ENCODE peak calls at places on chromosomes 2 and 18, in four cellular contexts. W is CD8-positive, alpha-beta memory T cell; Y is heart left ventricle; K is naive thymus-derived CD4-positive, alpha-beta T cell. H is an unnamed sample.

GRCh38 chr2:44866131-44866530 is 75.4 kb upstream of the SIX3 start:
- DNase-seq in W (no peak), Y (no peak), K (no peak), H (no peak)

GRCh38 chr2:205218056-205218455 is 464.2 kb upstream of the NRP2 start:
- DNase-seq in W (no peak), Y (no peak), K (no peak), H (no peak)

GRCh38 chr18:67432806-67433205 is 83.7 kb downstream of the DSEL start:
- DNase-seq in W (no peak), Y (no peak), K (no peak), H (no peak)

GRCh38 chr2:84486436-84487115 is 27.5 kb upstream of the SUCLG1 start:
- DNase-seq in W (no peak), Y (no peak), K (no peak), H (no peak)

GRCh38 chr2:6083131-6083530 is 390.9 kb downstream of the SOX11 start:
- DNase-seq in W (no peak), Y (no peak), K (no peak), H (no peak)

GRCh38 chr2:96436961-96437360 is 68.2 kb downstream of the NEURL3 start:
- DNase-seq in W (no peak), Y (no peak), K (no peak), H (no peak)

GRCh38 chr2:234494361-234495075 is 2.4 kb downstream of the ARL4C start:
- DNase-seq in W (peak; percentile 58), Y (no peak), K (peak; percentile 66), H (peak; percentile 51)

GRCh38 chr2:27653397-27653796 is 10.0 kb downstream of the SUPT7L start:
- DNase-seq in W (no peak), Y (no peak), K (no peak), H (no peak)

GRCh38 chr2:215828528-215829184 is 184.7 kb downstream of the MREG start:
- DNase-seq in W (no peak), Y (peak; percentile 32), K (peak; percentile 46), H (peak; percentile 47)

GRCh38 chr2:7083580-7084509 is 166.6 kb downstream of the RNF144A start:
- DNase-seq in W (no peak), Y (no peak), K (peak; percentile 30), H (no peak)

GRCh38 chr2:84888401-84889276 is 7.8 kb upstream of the TRABD2A start:
- DNase-seq in W (peak; percentile 75), Y (peak; percentile 27), K (peak; percentile 70), H (peak; percentile 80)

GRCh38 chr2:64426191-64426952 is 27.6 kb upstream of the LGALSL start:
- DNase-seq in W (no peak), Y (no peak), K (no peak), H (no peak)

GRCh38 chr2:95158441-95158840 is 1.2 kb downstream of the ZNF514 start:
- DNase-seq in W (no peak), Y (no peak), K (no peak), H (no peak)

GRCh38 chr18:70523035-70523797 is 234.4 kb downstream of the SOCS6 start:
- DNase-seq in W (no peak), Y (no peak), K (no peak), H (no peak)

GRCh38 chr2:190987938-190988337 is 26.0 kb downstream of the STAT1 start:
- DNase-seq in W (no peak), Y (no peak), K (no peak), H (no peak)

GRCh38 chr2:65093211-65093610 is 36.7 kb downstream of the RAB1A start:
- DNase-seq in W (no peak), Y (no peak), K (no peak), H (no peak)

GRCh38 chr2:101004671-101005325 is 2.7 kb downstream of the RPL31 start:
- DNase-seq in W (no peak), Y (no peak), K (no peak), H (no peak)

GRCh38 chr2:179460530-179460929 is 195.9 kb upstream of the SESTD1 start:
- DNase-seq in W (no peak), Y (no peak), K (no peak), H (peak; percentile 34)

GRCh38 chr18:48897531-48897930 is 53.2 kb downstream of the SMAD7 start:
- DNase-seq in W (no peak), Y (no peak), K (no peak), H (no peak)

GRCh38 chr2:62871506-62871905 is 166.0 kb downstream of the EHBP1 start:
- DNase-seq in W (no peak), Y (no peak), K (no peak), H (no peak)

GRCh38 chr18:77222464-77222863 is 27.2 kb upstream of the GALR1 start:
- DNase-seq in W (no peak), Y (no peak), K (no peak), H (no peak)

GRCh38 chr2:133241231-133241575 is 327.1 kb downstream of the NCKAP5 start:
- DNase-seq in W (no peak), Y (no peak), K (no peak), H (no peak)

GRCh38 chr2:1969701-1970015 is 225.3 kb upstream of the PXDN start:
- DNase-seq in W (no peak), Y (no peak), K (no peak), H (no peak)

GRCh38 chr2:29011650-29012060 is 30.6 kb downstream of the TOGARAM2 start:
- DNase-seq in W (peak; percentile 95), Y (peak; percentile 91), K (peak; percentile 85), H (no peak)

GRCh38 chr2:180728928-180729559 is 251.4 kb upstream of the UBE2E3 start:
- DNase-seq in W (no peak), Y (no peak), K (no peak), H (peak; percentile 86)

GRCh38 chr2:164920430-164920829 is 34.9 kb downstream of the SLC38A11 start:
- DNase-seq in W (no peak), Y (no peak), K (no peak), H (peak; percentile 47)

GRCh38 chr18:54845788-54846187 is 17.5 kb downstream of the RAB27B start:
- DNase-seq in W (no peak), Y (no peak), K (no peak), H (no peak)

GRCh38 chr18:54849683-54850082 is 21.4 kb downstream of the RAB27B start:
- DNase-seq in W (no peak), Y (no peak), K (no peak), H (no peak)

GRCh38 chr18:54850598-54850997 is 22.3 kb downstream of the RAB27B start:
- DNase-seq in W (no peak), Y (no peak), K (no peak), H (no peak)

GRCh38 chr18:54843302-54843701 is 15.0 kb downstream of the RAB27B start:
- DNase-seq in W (no peak), Y (no peak), K (no peak), H (no peak)

DNA sequence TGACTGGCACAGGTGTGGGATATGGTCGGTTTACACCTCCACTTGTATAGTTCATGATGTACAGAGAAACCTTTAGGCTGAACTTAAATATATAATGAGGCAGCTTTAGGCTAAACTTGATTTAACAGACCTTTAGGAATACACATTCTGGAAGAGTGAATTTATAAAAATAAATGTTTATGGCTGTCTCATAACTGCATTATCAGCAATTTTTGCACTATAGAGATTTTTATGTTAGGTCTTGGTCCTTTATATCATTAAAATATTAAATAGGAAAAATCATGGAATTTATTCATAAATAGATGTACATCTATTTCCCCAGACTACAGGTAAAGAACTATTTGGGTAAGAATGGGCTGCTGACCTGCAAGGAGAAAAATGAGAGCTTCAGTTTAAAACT is 19.8 kb downstream of the RAB27B start:
- DNase-seq in W (no peak), Y (no peak), K (no peak), H (no peak)
- H3K27ac ChIP-seq in W (no peak overlapping the region), Y (no peak overlapping the region), K (no peak overlapping the region), H (no peak overlapping the region)

DNA sequence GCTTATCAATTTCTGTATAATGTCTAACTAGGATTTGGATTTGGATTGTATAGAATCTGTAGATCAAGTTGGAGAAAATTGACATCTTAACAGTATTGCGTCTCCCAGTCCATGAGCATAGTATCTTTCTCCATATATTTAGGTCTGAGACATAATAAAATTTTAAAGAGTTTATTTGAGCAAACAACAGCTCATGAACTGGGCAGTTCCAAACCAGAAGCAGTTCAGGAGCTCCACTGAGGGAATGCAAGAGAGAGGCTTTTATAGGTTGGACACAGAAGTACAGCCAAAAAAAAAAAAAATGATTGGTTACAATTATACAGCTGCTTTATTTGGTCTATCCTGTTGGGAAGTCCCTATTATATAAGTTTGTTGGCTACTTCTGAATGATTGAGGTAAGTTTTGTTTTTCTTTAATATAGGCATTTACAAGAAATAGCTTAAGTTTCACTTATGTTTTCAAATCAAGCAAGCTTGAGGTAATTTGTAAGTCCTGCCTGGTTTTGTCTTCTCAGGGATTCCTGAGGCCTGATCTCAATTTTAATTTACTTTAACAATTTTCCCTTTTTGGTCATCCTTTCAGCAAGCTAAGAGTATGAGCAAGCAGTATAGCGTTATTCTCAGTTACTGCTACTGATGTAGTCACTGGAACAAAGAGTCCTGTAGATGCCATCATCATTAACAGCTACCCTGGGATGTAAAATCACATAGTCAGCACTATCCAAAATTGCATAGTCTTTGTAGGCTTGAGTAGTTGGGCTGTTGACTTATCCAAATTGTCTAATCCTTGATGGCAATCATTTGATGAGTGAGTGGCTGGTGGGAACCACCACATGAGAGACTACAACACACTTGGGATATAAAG is 27.5 kb upstream of the RUFY4 start:
- DNase-seq in W (no peak), Y (no peak), K (no peak), H (no peak)
- H3K27me3 ChIP-seq in W (no peaks in the 10 kb centered on the region), Y (no peaks in the 10 kb centered on the region), K (no peaks in the 10 kb centered on the region), H (no peaks in the 10 kb centered on the region)

DNA sequence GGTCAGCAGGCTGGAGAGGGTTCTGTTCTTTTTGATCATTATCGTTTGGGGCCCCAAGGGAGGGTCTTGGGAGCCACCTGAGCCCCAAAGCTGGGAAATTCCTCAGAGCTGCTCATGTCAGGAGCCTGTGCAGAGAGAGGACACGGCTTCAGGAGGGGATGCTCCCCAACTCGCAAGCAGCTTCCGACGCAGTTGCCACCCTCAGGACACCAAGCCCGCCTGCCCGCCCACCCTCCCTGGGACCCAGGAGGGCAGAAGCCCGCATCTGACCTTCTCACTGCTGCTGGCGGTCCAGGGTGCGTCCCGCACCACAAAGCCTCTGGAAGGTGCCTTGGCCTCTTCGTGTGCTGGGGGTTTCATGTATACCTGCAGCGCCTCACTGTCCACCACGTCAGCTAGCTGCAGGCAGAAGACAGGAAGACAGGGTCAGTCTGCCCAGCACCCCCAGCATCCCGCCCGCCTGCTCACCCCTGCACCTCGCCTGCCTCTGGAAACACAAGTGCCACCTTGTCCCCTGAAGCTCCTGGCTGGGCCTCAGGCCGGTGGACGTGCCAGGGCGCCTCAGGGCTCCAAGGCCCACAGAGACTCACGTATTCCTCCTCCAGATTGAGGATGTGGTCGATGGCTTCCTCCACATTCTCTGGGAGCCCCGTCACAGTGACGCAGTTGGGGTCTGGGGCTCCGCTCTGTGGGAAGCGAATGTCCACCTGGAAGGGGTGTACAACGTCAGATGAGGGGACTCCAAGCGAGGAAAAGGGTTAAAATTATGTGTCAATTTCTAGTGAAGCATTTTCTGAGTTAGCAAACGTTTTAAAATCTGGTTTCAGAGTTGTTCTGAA is 41.3 kb downstream of the ANO7 start:
- DNase-seq in W (peak; percentile 34), Y (no peak), K (no peak), H (no peak)
- H3K4me3 ChIP-seq in W (no peak overlapping the region), Y (no peak overlapping the region), K (no peak overlapping the region), H (no peak overlapping the region)

GRCh38 chr2:149926149-149926548 is 338.6 kb upstream of the MMADHC start:
- DNase-seq in W (no peak), Y (no peak), K (no peak), H (no peak)

GRCh38 chr2:149928026-149928425 is 340.5 kb upstream of the MMADHC start:
- DNase-seq in W (no peak), Y (no peak), K (no peak), H (no peak)

DNA sequence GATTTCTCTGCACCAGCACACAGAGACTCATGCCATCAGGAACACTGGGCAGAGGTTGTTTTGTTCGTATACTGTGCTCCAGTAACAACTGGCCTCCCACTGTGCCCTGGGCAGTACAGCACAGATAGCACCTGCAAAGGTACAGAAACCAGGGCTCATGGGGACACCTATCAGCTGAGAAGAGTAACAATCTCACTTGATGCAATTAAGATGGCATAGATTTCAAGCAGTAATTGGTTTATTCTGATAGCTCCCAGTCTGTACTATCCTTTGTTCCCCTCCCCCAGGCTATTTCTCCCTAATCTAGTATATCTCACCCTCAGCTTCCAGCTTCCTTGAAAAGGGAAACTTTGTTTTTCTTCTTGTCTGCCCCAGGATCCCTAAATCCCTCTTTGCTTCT is 343.9 kb upstream of the MMADHC start:
- DNase-seq in W (no peak), Y (no peak), K (no peak), H (no peak)
- H3K27ac ChIP-seq in W (no peak overlapping the region), Y (no peak overlapping the region), K (no peak overlapping the region), H (no peak overlapping the region)

H was measured in SJSA1.